ENCODE peak calls at places on chromosomes 6 and 20, in four cellular contexts. W, H, J and D are unnamed samples.

GRCh38 chr6:157021267-157022021 is 244.3 kb downstream of the ARID1B start:
- DNase-seq in W (peak), H (peak), J (peak), D (peak)

GRCh38 chr6:116446399-116446798 is 14.8 kb upstream of the CALHM6 start:
- DNase-seq in W (no peak), H (no peak), J (no peak), D (no peak)

GRCh38 chr6:85250586-85251216 is 199.2 kb upstream of the NT5E start:
- DNase-seq in W (no peak), H (no peak), J (no peak), D (no peak)

GRCh38 chr20:19317240-19318069 is 105.0 kb downstream of the SLC24A3 start:
- DNase-seq in W (no peak), H (no peak), J (no peak), D (no peak)

GRCh38 chr6:92756912-92757311 is 662.4 kb downstream of the EPHA7 start:
- DNase-seq in W (no peak), H (no peak), J (no peak), D (no peak)

GRCh38 chr20:39213476-39214145 is 251.5 kb downstream of the DHX35 start:
- DNase-seq in W (peak), H (no peak), J (no peak), D (no peak)

GRCh38 chr6:160781298-160781697 is 79.3 kb downstream of the PLG start:
- DNase-seq in W (no peak), H (no peak), J (no peak), D (no peak)

GRCh38 chr6:108452725-108453195 is 108.0 kb upstream of the FOXO3 start:
- DNase-seq in W (no peak), H (no peak), J (peak), D (no peak)

GRCh38 chr6:128039542-128039941 is 138.7 kb upstream of the THEMIS start:
- DNase-seq in W (no peak), H (no peak), J (no peak), D (no peak)

GRCh38 chr6:89375427-89375868 is 22.9 kb upstream of the UBE2J1 start:
- DNase-seq in W (peak), H (peak), J (peak), D (no peak)

GRCh38 chr6:45822269-45822812 is 193.3 kb downstream of the CLIC5 start:
- DNase-seq in W (no peak), H (no peak), J (no peak), D (no peak)

GRCh38 chr20:49583669-49584417 is 15.9 kb upstream of the PTGIS start:
- DNase-seq in W (no peak), H (no peak), J (no peak), D (no peak)

GRCh38 chr6:52493669-52494068 is 73.5 kb downstream of the EFHC1 start:
- DNase-seq in W (no peak), H (no peak), J (no peak), D (no peak)

GRCh38 chr6:132797975-132798819 is at the start of gene SLC18B1:
- DNase-seq in W (peak), H (peak), J (peak), D (no peak)

GRCh38 chr6:37050854-37051137 is 45.3 kb downstream of the FGD2 start:
- DNase-seq in W (no peak), H (no peak), J (no peak), D (no peak)

GRCh38 chr20:56440346-56441007 is 27.9 kb upstream of the RTF2 start:
- DNase-seq in W (no peak), H (peak), J (no peak), D (peak)

GRCh38 chr20:34571753-34572152 is 13.2 kb downstream of the MAP1LC3A start:
- DNase-seq in W (no peak), H (no peak), J (no peak), D (no peak)

GRCh38 chr6:3822747-3823445 is 26.3 kb upstream of the FAM50B start:
- DNase-seq in W (no peak), H (no peak), J (no peak), D (no peak)

GRCh38 chr20:2873747-2874041 is 413 bp downstream of the PTPRA start:
- DNase-seq in W (no peak), H (peak), J (peak), D (peak)

GRCh38 chr20:438581-439469 is 23.5 kb downstream of the TBC1D20 start:
- DNase-seq in W (no peak), H (peak), J (no peak), D (no peak)

GRCh38 chr6:11043961-11044711 is at the start of gene ELOVL2:
- DNase-seq in W (peak), H (no peak), J (peak), D (no peak)

GRCh38 chr20:13771853-13772453 is 12.8 kb downstream of the ESF1 start:
- DNase-seq in W (peak), H (no peak), J (peak), D (no peak)

GRCh38 chr6:35080016-35080680 is 61.0 kb downstream of the TCP11 start:
- DNase-seq in W (no peak), H (no peak), J (no peak), D (no peak)

GRCh38 chr6:123016431-123017110 is 20.5 kb downstream of the CLVS2 start:
- DNase-seq in W (peak), H (no peak), J (no peak), D (no peak)

GRCh38 chr6:24879351-24879750 is 56.4 kb downstream of the RIPOR2 start:
- DNase-seq in W (no peak), H (no peak), J (no peak), D (no peak)

GRCh38 chr20:19071442-19071717 is 141.1 kb upstream of the SLC24A3 start:
- DNase-seq in W (no peak), H (no peak), J (no peak), D (no peak)

GRCh38 chr6:112018619-112019416 is 35.1 kb upstream of the CCN6 start:
- DNase-seq in W (no peak), H (no peak), J (no peak), D (no peak)